ENCODE peak calls at places on chromosomes 13 and 19, in four cellular contexts. I is IMR-90, E is H9, O is H1. W is an unnamed sample.

GRCh38 chr13:97855570-97855970 is 97.9 kb upstream of the IPO5 start:
- DNase-seq in O (no peak), E (peak), I (peak), W (peak)

GRCh38 chr13:47044842-47045241 is 148.0 kb upstream of the HTR2A start:
- DNase-seq in I (no peak), O (no peak), E (no peak), W (no peak)

GRCh38 chr19:52248256-52248655 is 21.1 kb upstream of the ZNF766 start:
- DNase-seq in E (peak), I (peak), O (no peak), W (peak)

GRCh38 chr19:19372656-19373416 is 32.6 kb upstream of the GATAD2A start:
- DNase-seq in E (peak), I (peak), O (no peak), W (peak)

GRCh38 chr13:25034173-25034572 is 61.8 kb upstream of the PABPC3 start:
- DNase-seq in E (no peak), I (no peak), O (no peak), W (no peak)

GRCh38 chr19:42657551-42657950 is 62.8 kb upstream of the CEACAM8 start:
- DNase-seq in I (peak), E (no peak), O (no peak), W (no peak)

GRCh38 chr13:50129065-50129922 is 114.0 kb downstream of the KCNRG start:
- DNase-seq in I (no peak), O (no peak), E (no peak), W (peak)

GRCh38 chr19:49340069-49340864 is 5.1 kb downstream of the CD37 start:
- DNase-seq in I (no peak), E (peak), O (no peak), W (peak)

GRCh38 chr19:8585894-8586750 is 8.9 kb upstream of the MYO1F start:
- DNase-seq in E (peak), I (no peak), O (peak), W (peak)

GRCh38 chr19:14375582-14376291 is 5.5 kb upstream of the ADGRE5 start:
- DNase-seq in E (no peak), I (peak), O (no peak), W (no peak)

GRCh38 chr19:36417752-36418286 is 625 bp downstream of the ZFP82 start:
- DNase-seq in E (peak), I (no peak), O (no peak), W (peak)

GRCh38 chr19:42281175-42282035 is 12.4 kb downstream of the CIC start:
- DNase-seq in E (peak), I (peak), O (no peak), W (peak)

GRCh38 chr13:76929320-76929719 is 19.0 kb upstream of the ACOD1 start:
- DNase-seq in I (no peak), O (no peak), E (no peak), W (no peak)

GRCh38 chr13:31409678-31410356 is 210.0 kb downstream of the B3GLCT start:
- DNase-seq in O (no peak), E (no peak), I (no peak), W (peak)

GRCh38 chr19:28563964-28564914 is 648.7 kb downstream of the UQCRFS1 start:
- DNase-seq in E (no peak), O (no peak), I (no peak), W (no peak)

GRCh38 chr13:56900549-56901279 is 240.0 kb upstream of the PRR20A start:
- DNase-seq in E (no peak), I (no peak), O (no peak), W (no peak)

GRCh38 chr19:3520166-3521103 is 14.3 kb downstream of the FZR1 start:
- DNase-seq in I (no peak), O (no peak), E (peak), W (peak)

GRCh38 chr13:29110003-29110402 is 289.9 kb downstream of the MTUS2 start:
- DNase-seq in I (no peak), E (no peak), O (no peak), W (no peak)

GRCh38 chr13:53298426-53298825 is 269.8 kb downstream of the OLFM4 start:
- DNase-seq in I (no peak), E (no peak), O (no peak), W (no peak)

GRCh38 chr19:56670401-56670960 is 1.1 kb downstream of the ZNF835 start:
- DNase-seq in E (no peak), O (no peak), I (no peak), W (no peak)

GRCh38 chr13:34533941-34534340 is 408.1 kb upstream of the NBEA start:
- DNase-seq in O (no peak), E (no peak), I (no peak), W (no peak)

GRCh38 chr19:18216789-18217188 is 9.4 kb downstream of the PDE4C start:
- DNase-seq in O (no peak), E (no peak), I (no peak), W (no peak)
- H2BK15ac ChIP-seq in O (no peak), E (no peak), I (no peak), W (no peak)

GRCh38 chr13:38905861-38906260 is 84.8 kb downstream of the STOML3 start:
- DNase-seq in O (no peak), E (no peak), I (no peak), W (peak)
- H2BK120ac ChIP-seq in O (no peak), E (no peak), I (no peak), W (no peak)

GRCh38 chr19:54206030-54206830 is 5.6 kb downstream of the RPS9 start:
- DNase-seq in E (no peak), I (no peak), O (no peak), W (no peak)

GRCh38 chr19:54206831-54207177 is 6.1 kb downstream of the RPS9 start:
- DNase-seq in I (no peak), O (no peak), E (no peak), W (no peak)

GRCh38 chr19:54203151-54203611 is 2.5 kb downstream of the RPS9 start:
- DNase-seq in I (peak), E (no peak), O (no peak), W (no peak)

GRCh38 chr19:54201980-54202379 is 1.3 kb downstream of the RPS9 start:
- DNase-seq in I (no peak), O (no peak), E (no peak), W (no peak)

DNA sequence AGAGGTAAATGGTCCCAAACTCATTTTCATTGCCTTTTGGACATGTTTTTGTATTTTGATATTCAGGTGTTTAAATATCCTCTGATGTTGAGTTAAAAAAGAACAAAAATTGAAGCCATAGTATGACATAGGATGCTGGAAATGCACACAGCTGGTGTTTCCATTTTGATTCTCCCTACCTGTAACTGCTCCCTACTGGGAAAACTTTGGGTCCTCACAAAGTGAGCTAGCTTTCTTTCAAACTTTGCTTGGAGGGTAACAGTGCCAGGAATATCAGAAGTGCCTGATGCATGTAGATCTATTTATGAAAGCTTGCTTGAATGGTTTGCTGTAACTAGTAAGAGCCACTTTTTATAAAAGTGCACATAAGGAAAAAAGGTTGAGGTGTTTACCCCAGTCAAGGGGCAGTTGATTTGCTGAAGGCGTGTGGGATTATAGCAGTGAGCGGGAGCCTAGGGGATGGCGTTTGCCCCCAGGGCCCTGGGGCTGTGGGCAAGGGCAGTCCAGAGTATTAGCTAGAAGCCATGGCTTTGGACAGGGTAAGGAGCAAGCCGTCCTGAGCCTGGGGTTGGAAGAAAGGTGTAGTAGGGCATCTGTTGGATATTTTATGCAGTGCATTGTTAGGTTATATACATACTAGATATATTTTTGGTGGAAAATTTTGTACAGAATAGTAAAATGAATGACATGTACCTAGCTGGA is 4.3 kb downstream of the RPS9 start:
- DNase-seq in O (no peak), I (no peak), E (no peak), W (no peak)
- H4K5ac ChIP-seq in O (no peak), I (no peak), E (no peak), W (no peak)

GRCh38 chr19:5827342-5827890 is 12.1 kb downstream of the FUT6 start:
- DNase-seq in E (no peak), O (no peak), I (no peak), W (no peak)
- H2BK15ac ChIP-seq in E (no peak), O (no peak), I (no peak), W (no peak)

W was measured in mesendoderm.